ENCODE peak calls at places on chromosomes 16 and 17, in five cellular contexts. M is HepG2, V is H1, S is GM12878, N is K562. X is an unnamed sample.

GRCh38 chr17:55155867-55156560 is 108.7 kb upstream of the HLF start:
- DNase-seq in M (no peak), N (no peak), S (no peak), V (no peak), X (no peak)

GRCh38 chr17:62986549-62986948 is 20.5 kb downstream of the TANC2 start:
- DNase-seq in S (no peak), N (no peak), V (no peak), M (no peak), X (no peak)

GRCh38 chr16:54191592-54191991 is 95.0 kb downstream of the IRX3 start:
- DNase-seq in V (no peak), S (no peak), N (no peak), M (no peak), X (no peak)

GRCh38 chr16:70304892-70305448 is 6.0 kb downstream of the DDX19B start:
- DNase-seq in M (no peak), N (no peak), V (no peak), S (no peak), X (no peak)

GRCh38 chr17:66507103-66507923 is 204.9 kb downstream of the PRKCA start:
- DNase-seq in V (no peak), M (peak), S (no peak), N (peak), X (peak)

GRCh38 chr17:5437721-5438317 is 1.1 kb downstream of the C1QBP start:
- DNase-seq in V (no peak), S (no peak), M (no peak), N (no peak), X (no peak)

GRCh38 chr16:57577691-57578224 is 35.3 kb downstream of the ADGRG5 start:
- DNase-seq in N (peak), V (no peak), S (no peak), M (no peak), X (no peak)

GRCh38 chr17:29138184-29138955 is 41.8 kb downstream of the MYO18A start:
- DNase-seq in M (no peak), V (no peak), S (no peak), N (no peak), X (no peak)

GRCh38 chr17:45857977-45858708 is 13.5 kb downstream of the SPPL2C start:
- DNase-seq in V (peak), M (peak), S (no peak), N (peak), X (no peak)

DNA sequence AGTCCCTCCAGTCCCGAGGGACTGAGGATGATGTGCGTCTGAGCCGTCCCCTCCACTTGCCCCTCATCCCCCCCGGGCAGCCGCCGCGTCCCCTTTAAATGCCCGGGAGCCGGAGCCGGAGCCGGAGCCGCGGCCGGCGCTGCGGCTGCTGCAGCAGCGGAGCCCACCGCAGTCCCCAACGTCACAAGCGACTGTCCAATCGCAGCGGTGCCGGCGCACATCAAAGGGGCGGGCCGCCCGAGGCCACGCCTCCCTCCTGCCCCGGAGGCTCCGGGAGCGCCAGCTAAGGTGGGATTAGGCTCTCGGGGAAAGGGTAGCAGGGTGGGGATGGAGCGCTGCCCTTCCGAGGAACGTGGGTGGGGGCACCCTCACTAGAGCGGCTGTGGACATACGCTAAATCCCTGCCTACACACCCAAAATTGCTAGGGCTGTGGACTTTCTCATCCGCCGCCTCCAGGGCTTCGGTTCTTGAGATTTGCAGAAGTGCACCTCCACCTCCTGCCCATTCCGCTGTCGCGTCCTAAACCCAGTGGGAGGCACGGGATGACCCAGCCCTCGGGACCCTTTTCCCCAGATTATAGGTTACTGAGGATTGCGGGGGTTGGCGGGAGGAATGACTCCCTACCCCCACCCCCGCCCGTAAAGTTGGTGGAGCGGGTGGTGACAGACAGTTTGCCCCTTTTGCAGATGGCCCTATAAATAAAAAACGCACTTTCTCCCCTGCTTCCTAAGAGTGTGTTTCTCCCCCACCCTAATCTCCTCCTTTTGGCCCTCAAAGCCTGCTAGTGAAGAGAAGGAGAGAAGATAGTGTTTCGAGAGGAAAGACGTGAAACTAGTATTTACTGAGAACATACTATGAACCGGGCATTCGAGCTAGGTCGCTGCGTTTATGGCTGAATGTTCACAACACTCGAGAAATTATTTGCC is at the start of gene PHOSPHO1:
- DNase-seq in V (peak), N (peak), M (peak), S (no peak), X (peak)
- TF ChIP-seq SRF in V (no peak), N (no peak), M (no peak), S (no peak), X (no peak)

GRCh38 chr16:72951916-72952315 is 96.0 kb downstream of the ZFHX3 start:
- DNase-seq in N (no peak), S (no peak), V (no peak), M (no peak), X (no peak)

GRCh38 chr16:72950669-72951068 is 97.3 kb downstream of the ZFHX3 start:
- DNase-seq in N (no peak), S (no peak), V (no peak), M (no peak), X (no peak)

GRCh38 chr16:72948238-72948559 is 99.7 kb downstream of the ZFHX3 start:
- DNase-seq in S (no peak), M (no peak), V (no peak), N (no peak), X (no peak)

GRCh38 chr16:72956124-72957064 is 91.5 kb downstream of the ZFHX3 start:
- DNase-seq in M (no peak), V (no peak), N (no peak), S (no peak), X (no peak)

DNA sequence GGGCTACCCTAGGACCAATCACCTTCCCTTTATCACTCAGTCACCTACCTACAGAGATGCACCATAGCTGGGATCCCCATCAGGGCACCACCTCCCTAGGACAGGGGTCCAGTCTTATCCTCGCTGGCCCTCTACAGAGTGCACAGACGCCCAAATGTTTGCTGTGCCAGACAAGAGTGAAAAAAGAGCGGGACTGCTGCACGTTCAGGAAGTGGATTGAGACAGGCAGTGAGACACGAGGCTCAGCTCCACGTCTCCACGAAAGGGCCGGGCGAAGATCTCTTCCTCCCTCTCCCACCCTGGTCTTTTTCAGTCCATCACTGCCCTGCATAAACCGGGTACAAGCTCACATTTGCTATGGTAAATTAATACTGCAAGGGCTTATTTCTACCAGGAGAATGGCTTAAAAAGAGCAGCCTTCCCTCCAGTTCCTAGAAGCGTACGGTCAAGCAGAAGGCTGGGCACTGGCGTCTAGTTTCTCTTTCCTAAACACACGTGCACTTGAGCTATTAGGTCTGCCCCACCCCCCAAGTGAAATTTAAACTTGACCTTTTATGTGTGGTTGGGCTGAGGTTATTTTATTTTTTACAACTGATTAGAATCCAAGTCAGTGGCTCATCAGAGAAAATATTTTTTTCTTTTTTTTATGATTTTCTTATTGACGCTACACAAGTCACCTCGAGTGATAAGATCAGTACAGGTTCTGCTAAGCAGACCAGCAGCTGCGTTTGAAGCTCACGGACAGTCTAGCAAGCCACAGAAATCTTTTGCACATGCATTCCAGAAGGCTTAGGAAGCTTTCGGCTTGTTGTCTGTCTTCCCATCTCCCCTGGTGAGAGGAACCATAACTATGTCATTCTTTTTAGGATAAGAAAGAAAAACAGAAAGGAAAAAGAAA is 95.3 kb downstream of the ZFHX3 start:
- DNase-seq in V (no peak), S (no peak), M (no peak), N (no peak), X (no peak)
- TF ChIP-seq POLR2AphosphoS5 in V (no peak), S (no peak), M (no peak), N (no peak), X (no peak)

GRCh38 chr17:21034350-21035235 is 8.2 kb downstream of the USP22 start:
- DNase-seq in M (no peak), S (peak), V (no peak), N (no peak), X (no peak)

GRCh38 chr17:21037117-21037803 is 5.6 kb downstream of the USP22 start:
- DNase-seq in M (no peak), V (no peak), N (no peak), S (no peak), X (no peak)

GRCh38 chr17:21039839-21040575 is 2.8 kb downstream of the USP22 start:
- DNase-seq in V (no peak), M (peak), S (no peak), N (no peak), X (peak)

GRCh38 chr17:21033350-21033749 is 9.5 kb downstream of the USP22 start:
- DNase-seq in M (no peak), S (no peak), V (no peak), N (no peak), X (no peak)

DNA sequence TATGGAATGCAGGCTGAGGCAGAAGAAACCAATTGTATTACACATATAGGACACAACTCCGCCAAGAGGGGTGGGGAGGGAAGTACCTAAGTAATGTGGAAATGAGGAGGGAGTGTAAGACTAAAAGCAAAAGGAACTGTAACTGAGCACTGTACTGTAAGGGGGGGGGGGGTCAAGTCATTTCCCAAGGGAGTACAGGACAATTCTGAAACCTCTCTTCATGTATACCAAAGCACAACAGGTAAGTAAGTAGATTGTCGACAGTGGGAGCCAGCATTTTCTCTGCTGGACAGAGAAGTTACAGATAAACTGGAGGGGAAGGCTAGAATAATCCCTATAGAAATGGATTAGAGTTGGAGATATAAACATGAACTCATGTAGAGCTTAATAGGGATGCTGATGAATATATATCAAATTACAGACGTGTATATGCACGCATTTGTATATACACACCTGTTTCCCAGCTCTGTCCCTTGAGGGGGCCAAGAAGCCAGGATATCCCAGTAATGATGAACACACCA is 6.4 kb downstream of the USP22 start:
- DNase-seq in V (no peak), S (no peak), N (no peak), M (no peak), X (no peak)
- TF ChIP-seq ATF3 in V (no peak), S (no peak), N (no peak), M (no peak), X (no peak)

GRCh38 chr16:85191341-85191965 is 79.2 kb upstream of the CIBAR2 start:
- DNase-seq in V (no peak), N (no peak), S (no peak), M (no peak), X (no peak)
- TF ChIP-seq SRF in V (no peak), N (no peak), S (no peak), M (no peak), X (no peak)